ENCODE peak calls at places on chromosome 19, in eight cellular contexts. B, A, Z, S, X, Y, F and G are unnamed samples.

GRCh38 chr19:39195755-39196154 is 1.0 kb upstream of the NCCRP1 start:
- DNase-seq in B (no peak), A (no peak), Z (no peak), S (no peak), X (no peak), Y (peak), F (no peak), G (no peak)

GRCh38 chr19:18385675-18386542 is at the start of gene GDF15:
- DNase-seq in B (peak), A (peak), Z (peak), S (no peak), X (peak), Y (peak), F (peak), G (peak)

GRCh38 chr19:29724741-29725140 is 9.7 kb upstream of the C19orf12 start:
- DNase-seq in B (no peak), A (no peak), Z (no peak), S (no peak), X (no peak), Y (no peak), F (no peak), G (no peak)

GRCh38 chr19:48436586-48436985 is 9.2 kb upstream of the GRWD1 start:
- DNase-seq in B (no peak), A (no peak), Z (no peak), S (no peak), X (no peak), Y (no peak), F (no peak), G (no peak)

GRCh38 chr19:55446060-55446459 is 3.0 kb upstream of the SHISA7 start:
- DNase-seq in B (no peak), A (no peak), Z (no peak), S (no peak), X (no peak), Y (no peak), F (no peak), G (no peak)

GRCh38 chr19:37942516-37942902 is 35.5 kb downstream of the SIPA1L3 start:
- DNase-seq in B (no peak), A (no peak), Z (no peak), S (no peak), X (no peak), Y (peak), F (no peak), G (no peak)

GRCh38 chr19:33751386-33751770 is 45.3 kb upstream of the KCTD15 start:
- DNase-seq in B (no peak), A (no peak), Z (no peak), S (no peak), X (no peak), Y (no peak), F (no peak), G (no peak)

GRCh38 chr19:31109626-31110025 is 239.6 kb downstream of the TSHZ3 start:
- DNase-seq in B (no peak), A (no peak), Z (no peak), S (no peak), X (no peak), Y (no peak), F (no peak), G (no peak)

GRCh38 chr19:33493401-33494275 is 28.0 kb downstream of the PEPD start:
- DNase-seq in B (no peak), A (no peak), Z (no peak), S (no peak), X (no peak), Y (no peak), F (no peak), G (no peak)

GRCh38 chr19:1010586-1011510 is 10.1 kb downstream of the TMEM259 start:
- DNase-seq in B (no peak), A (no peak), Z (no peak), S (no peak), X (no peak), Y (no peak), F (no peak), G (no peak)

GRCh38 chr19:30596268-30596667 is 224.1 kb downstream of the ZNF536 start:
- DNase-seq in B (no peak), A (no peak), Z (no peak), S (no peak), X (no peak), Y (no peak), F (no peak), G (no peak)

GRCh38 chr19:14554382-14554812 is 17.5 kb downstream of the NDUFB7 start:
- DNase-seq in B (no peak), A (no peak), Z (no peak), S (no peak), X (no peak), Y (no peak), F (no peak), G (no peak)

GRCh38 chr19:55146648-55147218 is 2.3 kb downstream of the TNNT1 start:
- DNase-seq in B (no peak), A (no peak), Z (no peak), S (no peak), X (no peak), Y (no peak), F (no peak), G (peak)

GRCh38 chr19:37855098-37855497 is 51.3 kb downstream of the WDR87 start:
- DNase-seq in B (peak), A (no peak), Z (peak), S (peak), X (no peak), Y (no peak), F (peak), G (no peak)

GRCh38 chr19:50669319-50670101 is 20.3 kb downstream of the C19orf81 start:
- DNase-seq in B (peak), A (no peak), Z (no peak), S (no peak), X (peak), Y (peak), F (no peak), G (peak)

GRCh38 chr19:3550947-3551807 is 6.2 kb downstream of the MFSD12 start:
- DNase-seq in B (no peak), A (no peak), Z (no peak), S (no peak), X (no peak), Y (no peak), F (no peak), G (no peak)

GRCh38 chr19:34308381-34309367 is 54.3 kb downstream of the GARRE1 start:
- DNase-seq in B (no peak), A (no peak), Z (no peak), S (no peak), X (no peak), Y (no peak), F (no peak), G (no peak)

GRCh38 chr19:45995715-45996385 is 583 bp downstream of the CCDC61 start:
- DNase-seq in B (peak), A (no peak), Z (no peak), S (no peak), X (no peak), Y (no peak), F (no peak), G (no peak)

GRCh38 chr19:29303035-29303706 is 90.2 kb upstream of the UQCRFS1 start:
- DNase-seq in B (no peak), A (no peak), Z (no peak), S (no peak), X (no peak), Y (no peak), F (no peak), G (no peak)

GRCh38 chr19:42038675-42039074 is 31.3 kb downstream of the GRIK5 start:
- DNase-seq in B (no peak), A (no peak), Z (peak), S (no peak), X (no peak), Y (no peak), F (peak), G (no peak)

GRCh38 chr19:41548954-41549688 is 26.8 kb upstream of the CEACAM21 start:
- DNase-seq in B (no peak), A (no peak), Z (no peak), S (no peak), X (no peak), Y (peak), F (no peak), G (no peak)

GRCh38 chr19:54325194-54325621 is 12.2 kb upstream of the LILRA5 start:
- DNase-seq in B (peak), A (no peak), Z (no peak), S (peak), X (peak), Y (no peak), F (no peak), G (peak)

GRCh38 chr19:13838943-13839192 is 38.1 kb upstream of the NANOS3 start:
- DNase-seq in B (no peak), A (peak), Z (no peak), S (no peak), X (no peak), Y (no peak), F (no peak), G (no peak)

GRCh38 chr19:1244693-1245451 is 3.3 kb downstream of the ATP5F1D start:
- DNase-seq in B (no peak), A (peak), Z (peak), S (no peak), X (no peak), Y (peak), F (peak), G (peak)

GRCh38 chr19:17089238-17089637 is 13.7 kb downstream of the MYO9B start:
- DNase-seq in B (peak), A (peak), Z (no peak), S (no peak), X (no peak), Y (no peak), F (no peak), G (peak)
- TF ChIP-seq POLR2A in B (no peak), A (no peak), Z (no peak), S (no peak), X (no peak), Y (no peak), F (no peak), G (no peak)

GRCh38 chr19:9967326-9967725 is 31.0 kb upstream of the OLFM2 start:
- DNase-seq in B (peak), A (no peak), Z (no peak), S (no peak), X (no peak), Y (no peak), F (no peak), G (no peak)

GRCh38 chr19:9969688-9969975 is 33.3 kb upstream of the OLFM2 start:
- DNase-seq in B (no peak), A (no peak), Z (no peak), S (no peak), X (no peak), Y (no peak), F (no peak), G (no peak)

GRCh38 chr19:9966024-9966423 is 29.7 kb upstream of the OLFM2 start:
- DNase-seq in B (no peak), A (no peak), Z (no peak), S (no peak), X (no peak), Y (no peak), F (no peak), G (no peak)

GRCh38 chr19:9968820-9969687 is 32.7 kb upstream of the OLFM2 start:
- DNase-seq in B (no peak), A (no peak), Z (no peak), S (no peak), X (no peak), Y (no peak), F (no peak), G (no peak)

DNA sequence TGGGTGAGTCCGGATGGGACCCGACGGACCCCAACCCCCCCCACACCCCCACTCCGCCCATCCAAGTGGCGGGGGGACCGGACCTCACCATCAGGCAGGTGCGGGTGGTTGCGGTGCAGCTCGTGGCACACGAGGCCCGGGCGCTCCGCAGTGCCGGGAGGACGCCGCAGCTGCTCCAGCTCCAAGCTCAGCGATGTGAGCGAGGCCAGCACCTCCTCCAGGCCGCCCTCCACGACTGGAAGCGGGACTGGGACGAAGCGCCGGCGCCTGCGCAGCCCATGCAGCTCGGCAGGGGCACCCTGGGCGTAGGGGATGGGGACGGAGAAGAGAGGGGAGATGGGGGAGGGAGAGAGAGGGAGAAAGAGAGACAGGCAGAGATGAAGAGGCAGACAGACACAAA is 30.1 kb upstream of the OLFM2 start:
- DNase-seq in B (no peak), A (no peak), Z (no peak), S (no peak), X (no peak), Y (no peak), F (no peak), G (no peak)
- TF ChIP-seq POLR2A in B (no peak), A (no peak), Z (no peak), S (no peak), X (no peak), Y (no peak), F (no peak), G (no peak)

GRCh38 chr19:6373813-6374108 is 1.2 kb downstream of the ALKBH7 start:
- DNase-seq in B (no peak), A (no peak), Z (no peak), S (no peak), X (no peak), Y (no peak), F (no peak), G (no peak)

GRCh38 chr19:6373096-6373812 is 660 bp downstream of the ALKBH7 start:
- DNase-seq in B (peak), A (peak), Z (peak), S (peak), X (peak), Y (peak), F (peak), G (peak)

GRCh38 chr19:6374179-6374709 is 1.5 kb downstream of the PSPN start:
- DNase-seq in B (no peak), A (peak), Z (peak), S (no peak), X (no peak), Y (no peak), F (peak), G (no peak)

GRCh38 chr19:6374711-6375410 is 872 bp downstream of the PSPN start:
- DNase-seq in B (no peak), A (no peak), Z (no peak), S (no peak), X (no peak), Y (no peak), F (no peak), G (no peak)

DNA sequence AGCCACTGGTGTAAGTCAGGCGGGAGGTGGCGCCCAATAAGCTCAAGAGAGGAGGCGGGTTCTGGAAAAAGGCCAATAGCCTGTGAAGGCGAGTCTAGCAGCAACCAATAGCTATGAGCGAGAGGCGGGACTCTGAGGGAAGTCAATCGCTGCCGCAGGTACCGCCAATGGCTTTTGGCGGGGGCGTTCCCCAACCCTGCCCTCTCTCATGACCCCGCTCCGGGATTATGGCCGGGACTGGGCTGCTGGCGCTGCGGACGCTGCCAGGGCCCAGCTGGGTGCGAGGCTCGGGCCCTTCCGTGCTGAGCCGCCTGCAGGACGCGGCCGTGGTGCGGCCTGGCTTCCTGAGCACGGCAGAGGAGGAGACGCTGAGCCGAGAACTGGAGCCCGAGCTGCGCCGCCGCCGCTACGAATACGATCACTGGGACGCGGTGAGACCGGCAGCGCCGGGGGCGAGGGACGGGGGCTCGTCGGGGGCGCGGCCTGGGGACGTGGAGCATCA is at the start of gene ALKBH7:
- DNase-seq in B (peak), A (peak), Z (peak), S (peak), X (peak), Y (peak), F (peak), G (peak)
- TF ChIP-seq POLR2A in B (peak), A (peak), Z (no peak), S (no peak), X (peak), Y (no peak), F (peak), G (peak)

GRCh38 chr19:10408511-10409291 is 5.4 kb upstream of the CDC37 start:
- DNase-seq in B (no peak), A (no peak), Z (no peak), S (no peak), X (no peak), Y (no peak), F (peak), G (no peak)
- TF ChIP-seq POLR2A in B (no peak), A (no peak), Z (no peak), S (no peak), X (no peak), Y (no peak), F (no peak), G (no peak)